ENCODE peak calls at places on chromosomes 5 and 9, in six cellular contexts. One of them, this sample, is unnamed.

GRCh38 chr5:83026930-83027687 is 50.1 kb downstream of the TMEM167A start:
- DNase-seq in stimulated activated CD4-positive, alpha-beta T cell treated with anti-CD3 and anti-CD28 coated beads, Interleukin-15, amount 100 ng/mL, for 24 hours: no peak
- DNase-seq in activated T-helper 9 cell treated with anti-CD3 and anti-CD28 coated beads, Interleukin-2, amount 50 U/mL, for 16 hours: no peak
- DNase-seq in aorta: no peak
- DNase-seq in astrocyte: no peak
- DNase-seq in iris pigment epithelial cell: no peak
- DNase-seq in this sample: no peak

GRCh38 chr9:132162764-132163456 is 1.1 kb downstream of the NTNG2 start:
- DNase-seq in aorta: no peak
- DNase-seq in iris pigment epithelial cell: no peak
- DNase-seq in astrocyte: no peak
- DNase-seq in stimulated activated CD4-positive, alpha-beta T cell treated with anti-CD3 and anti-CD28 coated beads, Interleukin-15, amount 100 ng/mL, for 24 hours: peak; percentile 12
- DNase-seq in activated T-helper 9 cell treated with anti-CD3 and anti-CD28 coated beads, Interleukin-2, amount 50 U/mL, for 16 hours: no peak
- DNase-seq in this sample: no peak

GRCh38 chr9:5587024-5587423 is 41.9 kb upstream of the RIC1 start:
- DNase-seq in astrocyte: peak; percentile 74
- DNase-seq in stimulated activated CD4-positive, alpha-beta T cell treated with anti-CD3 and anti-CD28 coated beads, Interleukin-15, amount 100 ng/mL, for 24 hours: peak; percentile 72
- DNase-seq in activated T-helper 9 cell treated with anti-CD3 and anti-CD28 coated beads, Interleukin-2, amount 50 U/mL, for 16 hours: peak; percentile 15
- DNase-seq in iris pigment epithelial cell: peak; percentile 78
- DNase-seq in aorta: no peak
- DNase-seq in this sample: no peak

GRCh38 chr5:915946-916345 is 23.3 kb downstream of the TRIP13 start:
- DNase-seq in activated T-helper 9 cell treated with anti-CD3 and anti-CD28 coated beads, Interleukin-2, amount 50 U/mL, for 16 hours: no peak
- DNase-seq in astrocyte: no peak
- DNase-seq in iris pigment epithelial cell: no peak
- DNase-seq in aorta: no peak
- DNase-seq in stimulated activated CD4-positive, alpha-beta T cell treated with anti-CD3 and anti-CD28 coated beads, Interleukin-15, amount 100 ng/mL, for 24 hours: no peak
- DNase-seq in this sample: no peak

GRCh38 chr5:19104963-19105362 is 883.0 kb downstream of the CDH18 start:
- DNase-seq in activated T-helper 9 cell treated with anti-CD3 and anti-CD28 coated beads, Interleukin-2, amount 50 U/mL, for 16 hours: no peak
- DNase-seq in astrocyte: no peak
- DNase-seq in stimulated activated CD4-positive, alpha-beta T cell treated with anti-CD3 and anti-CD28 coated beads, Interleukin-15, amount 100 ng/mL, for 24 hours: no peak
- DNase-seq in iris pigment epithelial cell: no peak
- DNase-seq in aorta: no peak
- DNase-seq in this sample: no peak

GRCh38 chr9:84937086-84937670 is 267.6 kb downstream of the NTRK2 start:
- DNase-seq in astrocyte: no peak
- DNase-seq in activated T-helper 9 cell treated with anti-CD3 and anti-CD28 coated beads, Interleukin-2, amount 50 U/mL, for 16 hours: no peak
- DNase-seq in stimulated activated CD4-positive, alpha-beta T cell treated with anti-CD3 and anti-CD28 coated beads, Interleukin-15, amount 100 ng/mL, for 24 hours: no peak
- DNase-seq in iris pigment epithelial cell: no peak
- DNase-seq in aorta: no peak
- DNase-seq in this sample: no peak

GRCh38 chr9:137114613-137115393 is at the start of gene DPP7:
- DNase-seq in stimulated activated CD4-positive, alpha-beta T cell treated with anti-CD3 and anti-CD28 coated beads, Interleukin-15, amount 100 ng/mL, for 24 hours: peak; percentile 88
- DNase-seq in aorta: peak; percentile 92
- DNase-seq in iris pigment epithelial cell: peak; percentile 33
- DNase-seq in activated T-helper 9 cell treated with anti-CD3 and anti-CD28 coated beads, Interleukin-2, amount 50 U/mL, for 16 hours: peak; percentile 72
- DNase-seq in astrocyte: no peak
- DNase-seq in this sample: no peak

GRCh38 chr5:113190347-113190746 is 213.7 kb downstream of the DCP2 start:
- DNase-seq in astrocyte: peak; percentile 30
- DNase-seq in iris pigment epithelial cell: no peak
- DNase-seq in activated T-helper 9 cell treated with anti-CD3 and anti-CD28 coated beads, Interleukin-2, amount 50 U/mL, for 16 hours: no peak
- DNase-seq in stimulated activated CD4-positive, alpha-beta T cell treated with anti-CD3 and anti-CD28 coated beads, Interleukin-15, amount 100 ng/mL, for 24 hours: no peak
- DNase-seq in aorta: no peak
- DNase-seq in this sample: no peak

GRCh38 chr5:16889972-16890519 is 46.0 kb downstream of the MYO10 start:
- DNase-seq in astrocyte: peak; percentile 72
- DNase-seq in aorta: no peak
- DNase-seq in activated T-helper 9 cell treated with anti-CD3 and anti-CD28 coated beads, Interleukin-2, amount 50 U/mL, for 16 hours: no peak
- DNase-seq in stimulated activated CD4-positive, alpha-beta T cell treated with anti-CD3 and anti-CD28 coated beads, Interleukin-15, amount 100 ng/mL, for 24 hours: no peak
- DNase-seq in iris pigment epithelial cell: peak; percentile 61
- DNase-seq in this sample: no peak

GRCh38 chr9:79026311-79026710 is 545.5 kb upstream of the TLE4 start:
- DNase-seq in aorta: no peak
- DNase-seq in stimulated activated CD4-positive, alpha-beta T cell treated with anti-CD3 and anti-CD28 coated beads, Interleukin-15, amount 100 ng/mL, for 24 hours: no peak
- DNase-seq in astrocyte: no peak
- DNase-seq in activated T-helper 9 cell treated with anti-CD3 and anti-CD28 coated beads, Interleukin-2, amount 50 U/mL, for 16 hours: no peak
- DNase-seq in iris pigment epithelial cell: peak; percentile 11
- DNase-seq in this sample: no peak

GRCh38 chr5:181170237-181170830 is 22.9 kb downstream of the OR2V2 start:
- DNase-seq in astrocyte: no peak
- DNase-seq in activated T-helper 9 cell treated with anti-CD3 and anti-CD28 coated beads, Interleukin-2, amount 50 U/mL, for 16 hours: no peak
- DNase-seq in aorta: no peak
- DNase-seq in stimulated activated CD4-positive, alpha-beta T cell treated with anti-CD3 and anti-CD28 coated beads, Interleukin-15, amount 100 ng/mL, for 24 hours: no peak
- DNase-seq in iris pigment epithelial cell: no peak
- DNase-seq in this sample: no peak

GRCh38 chr9:68847765-68848164 is 142.7 kb downstream of the PIP5K1B start:
- DNase-seq in iris pigment epithelial cell: no peak
- DNase-seq in activated T-helper 9 cell treated with anti-CD3 and anti-CD28 coated beads, Interleukin-2, amount 50 U/mL, for 16 hours: no peak
- DNase-seq in stimulated activated CD4-positive, alpha-beta T cell treated with anti-CD3 and anti-CD28 coated beads, Interleukin-15, amount 100 ng/mL, for 24 hours: no peak
- DNase-seq in aorta: no peak
- DNase-seq in astrocyte: no peak
- DNase-seq in this sample: no peak

GRCh38 chr5:117434266-117434665 is 859.6 kb upstream of the SEMA6A start:
- DNase-seq in aorta: no peak
- DNase-seq in activated T-helper 9 cell treated with anti-CD3 and anti-CD28 coated beads, Interleukin-2, amount 50 U/mL, for 16 hours: no peak
- DNase-seq in stimulated activated CD4-positive, alpha-beta T cell treated with anti-CD3 and anti-CD28 coated beads, Interleukin-15, amount 100 ng/mL, for 24 hours: no peak
- DNase-seq in astrocyte: no peak
- DNase-seq in iris pigment epithelial cell: no peak
- DNase-seq in this sample: no peak

GRCh38 chr5:177123789-177124485 is 9.6 kb upstream of the NSD1 start:
- DNase-seq in activated T-helper 9 cell treated with anti-CD3 and anti-CD28 coated beads, Interleukin-2, amount 50 U/mL, for 16 hours: no peak
- DNase-seq in aorta: peak; percentile 9
- DNase-seq in astrocyte: no peak
- DNase-seq in iris pigment epithelial cell: no peak
- DNase-seq in stimulated activated CD4-positive, alpha-beta T cell treated with anti-CD3 and anti-CD28 coated beads, Interleukin-15, amount 100 ng/mL, for 24 hours: no peak
- DNase-seq in this sample: no peak

GRCh38 chr9:107593224-107593870 is 103.8 kb upstream of the KLF4 start:
- DNase-seq in stimulated activated CD4-positive, alpha-beta T cell treated with anti-CD3 and anti-CD28 coated beads, Interleukin-15, amount 100 ng/mL, for 24 hours: no peak
- DNase-seq in astrocyte: no peak
- DNase-seq in aorta: no peak
- DNase-seq in activated T-helper 9 cell treated with anti-CD3 and anti-CD28 coated beads, Interleukin-2, amount 50 U/mL, for 16 hours: no peak
- DNase-seq in iris pigment epithelial cell: no peak
- DNase-seq in this sample: no peak

GRCh38 chr9:68981825-68982224 is 32.1 kb downstream of the PRKACG start:
- DNase-seq in astrocyte: no peak
- DNase-seq in iris pigment epithelial cell: no peak
- DNase-seq in activated T-helper 9 cell treated with anti-CD3 and anti-CD28 coated beads, Interleukin-2, amount 50 U/mL, for 16 hours: no peak
- DNase-seq in stimulated activated CD4-positive, alpha-beta T cell treated with anti-CD3 and anti-CD28 coated beads, Interleukin-15, amount 100 ng/mL, for 24 hours: no peak
- DNase-seq in aorta: no peak
- DNase-seq in this sample: no peak

GRCh38 chr9:131419029-131419614 is 25.2 kb downstream of the PRRC2B start:
- DNase-seq in stimulated activated CD4-positive, alpha-beta T cell treated with anti-CD3 and anti-CD28 coated beads, Interleukin-15, amount 100 ng/mL, for 24 hours: no peak
- DNase-seq in iris pigment epithelial cell: peak; percentile 63
- DNase-seq in aorta: peak; percentile 47
- DNase-seq in astrocyte: no peak
- DNase-seq in activated T-helper 9 cell treated with anti-CD3 and anti-CD28 coated beads, Interleukin-2, amount 50 U/mL, for 16 hours: no peak
- DNase-seq in this sample: no peak

GRCh38 chr9:89877051-89878002 is 272.5 kb downstream of the GADD45G start:
- DNase-seq in astrocyte: no peak
- DNase-seq in iris pigment epithelial cell: no peak
- DNase-seq in activated T-helper 9 cell treated with anti-CD3 and anti-CD28 coated beads, Interleukin-2, amount 50 U/mL, for 16 hours: no peak
- DNase-seq in stimulated activated CD4-positive, alpha-beta T cell treated with anti-CD3 and anti-CD28 coated beads, Interleukin-15, amount 100 ng/mL, for 24 hours: no peak
- DNase-seq in aorta: peak; percentile 19
- DNase-seq in this sample: no peak

GRCh38 chr5:75567710-75568109 is 43.5 kb upstream of the ANKDD1B start:
- DNase-seq in aorta: no peak
- DNase-seq in astrocyte: peak; percentile 59
- DNase-seq in stimulated activated CD4-positive, alpha-beta T cell treated with anti-CD3 and anti-CD28 coated beads, Interleukin-15, amount 100 ng/mL, for 24 hours: peak; percentile 19
- DNase-seq in iris pigment epithelial cell: peak; percentile 80
- DNase-seq in activated T-helper 9 cell treated with anti-CD3 and anti-CD28 coated beads, Interleukin-2, amount 50 U/mL, for 16 hours: no peak
- DNase-seq in this sample: no peak

GRCh38 chr5:1511651-1512540 is 11.9 kb downstream of the LPCAT1 start:
- DNase-seq in activated T-helper 9 cell treated with anti-CD3 and anti-CD28 coated beads, Interleukin-2, amount 50 U/mL, for 16 hours: no peak
- DNase-seq in aorta: peak; percentile 66
- DNase-seq in stimulated activated CD4-positive, alpha-beta T cell treated with anti-CD3 and anti-CD28 coated beads, Interleukin-15, amount 100 ng/mL, for 24 hours: no peak
- DNase-seq in astrocyte: no peak
- DNase-seq in iris pigment epithelial cell: peak; percentile 27
- DNase-seq in this sample: no peak

GRCh38 chr5:68239485-68239884 is 23.9 kb downstream of the PIK3R1 start:
- DNase-seq in aorta: peak; percentile 87
- DNase-seq in stimulated activated CD4-positive, alpha-beta T cell treated with anti-CD3 and anti-CD28 coated beads, Interleukin-15, amount 100 ng/mL, for 24 hours: peak; percentile 89
- DNase-seq in iris pigment epithelial cell: peak; percentile 87
- DNase-seq in activated T-helper 9 cell treated with anti-CD3 and anti-CD28 coated beads, Interleukin-2, amount 50 U/mL, for 16 hours: peak; percentile 60
- DNase-seq in astrocyte: peak; percentile 91
- DNase-seq in this sample: no peak

GRCh38 chr5:14158890-14159666 is 15.9 kb downstream of the TRIO start:
- DNase-seq in activated T-helper 9 cell treated with anti-CD3 and anti-CD28 coated beads, Interleukin-2, amount 50 U/mL, for 16 hours: no peak
- DNase-seq in astrocyte: no peak
- DNase-seq in iris pigment epithelial cell: no peak
- DNase-seq in aorta: no peak
- DNase-seq in stimulated activated CD4-positive, alpha-beta T cell treated with anti-CD3 and anti-CD28 coated beads, Interleukin-15, amount 100 ng/mL, for 24 hours: no peak
- DNase-seq in this sample: no peak

GRCh38 chr5:132237670-132238069 is 10.0 kb upstream of the P4HA2 start:
- DNase-seq in aorta: peak; percentile 1
- DNase-seq in astrocyte: no peak
- DNase-seq in activated T-helper 9 cell treated with anti-CD3 and anti-CD28 coated beads, Interleukin-2, amount 50 U/mL, for 16 hours: no peak
- DNase-seq in stimulated activated CD4-positive, alpha-beta T cell treated with anti-CD3 and anti-CD28 coated beads, Interleukin-15, amount 100 ng/mL, for 24 hours: no peak
- DNase-seq in iris pigment epithelial cell: no peak
- DNase-seq in this sample: no peak

GRCh38 chr9:79471577-79472543 is 99.9 kb upstream of the TLE4 start:
- DNase-seq in activated T-helper 9 cell treated with anti-CD3 and anti-CD28 coated beads, Interleukin-2, amount 50 U/mL, for 16 hours: no peak
- DNase-seq in astrocyte: no peak
- DNase-seq in iris pigment epithelial cell: peak; percentile 52
- DNase-seq in stimulated activated CD4-positive, alpha-beta T cell treated with anti-CD3 and anti-CD28 coated beads, Interleukin-15, amount 100 ng/mL, for 24 hours: peak; percentile 3
- DNase-seq in aorta: peak; percentile 85
- DNase-seq in this sample: peak; percentile 5

GRCh38 chr5:144421411-144421810 is 250.7 kb downstream of the KCTD16 start:
- DNase-seq in astrocyte: peak; percentile 25
- DNase-seq in stimulated activated CD4-positive, alpha-beta T cell treated with anti-CD3 and anti-CD28 coated beads, Interleukin-15, amount 100 ng/mL, for 24 hours: no peak
- DNase-seq in aorta: no peak
- DNase-seq in iris pigment epithelial cell: peak; percentile 20
- DNase-seq in activated T-helper 9 cell treated with anti-CD3 and anti-CD28 coated beads, Interleukin-2, amount 50 U/mL, for 16 hours: no peak
- DNase-seq in this sample: no peak

GRCh38 chr9:84514421-84514820 is 155.1 kb upstream of the NTRK2 start:
- DNase-seq in astrocyte: no peak
- DNase-seq in activated T-helper 9 cell treated with anti-CD3 and anti-CD28 coated beads, Interleukin-2, amount 50 U/mL, for 16 hours: no peak
- DNase-seq in stimulated activated CD4-positive, alpha-beta T cell treated with anti-CD3 and anti-CD28 coated beads, Interleukin-15, amount 100 ng/mL, for 24 hours: no peak
- DNase-seq in iris pigment epithelial cell: no peak
- DNase-seq in aorta: no peak
- DNase-seq in this sample: no peak

GRCh38 chr9:18618862-18619261 is 144.9 kb downstream of the ADAMTSL1 start:
- DNase-seq in astrocyte: no peak
- DNase-seq in iris pigment epithelial cell: no peak
- DNase-seq in activated T-helper 9 cell treated with anti-CD3 and anti-CD28 coated beads, Interleukin-2, amount 50 U/mL, for 16 hours: no peak
- DNase-seq in stimulated activated CD4-positive, alpha-beta T cell treated with anti-CD3 and anti-CD28 coated beads, Interleukin-15, amount 100 ng/mL, for 24 hours: no peak
- DNase-seq in aorta: no peak
- DNase-seq in this sample: no peak

GRCh38 chr5:175466700-175467318 is 11.6 kb upstream of the SFXN1 start:
- DNase-seq in activated T-helper 9 cell treated with anti-CD3 and anti-CD28 coated beads, Interleukin-2, amount 50 U/mL, for 16 hours: no peak
- DNase-seq in astrocyte: peak; percentile 40
- DNase-seq in aorta: no peak
- DNase-seq in stimulated activated CD4-positive, alpha-beta T cell treated with anti-CD3 and anti-CD28 coated beads, Interleukin-15, amount 100 ng/mL, for 24 hours: no peak
- DNase-seq in iris pigment epithelial cell: no peak
- DNase-seq in this sample: no peak

GRCh38 chr9:35374910-35375309 is 115.0 kb upstream of the RUSC2 start:
- DNase-seq in activated T-helper 9 cell treated with anti-CD3 and anti-CD28 coated beads, Interleukin-2, amount 50 U/mL, for 16 hours: no peak
- DNase-seq in aorta: no peak
- DNase-seq in stimulated activated CD4-positive, alpha-beta T cell treated with anti-CD3 and anti-CD28 coated beads, Interleukin-15, amount 100 ng/mL, for 24 hours: no peak
- DNase-seq in astrocyte: no peak
- DNase-seq in iris pigment epithelial cell: no peak
- DNase-seq in this sample: no peak

GRCh38 chr5:127290019-127290945 is at the start of gene MEGF10:
- DNase-seq in aorta: peak; percentile 74
- DNase-seq in stimulated activated CD4-positive, alpha-beta T cell treated with anti-CD3 and anti-CD28 coated beads, Interleukin-15, amount 100 ng/mL, for 24 hours: peak; percentile 41
- DNase-seq in activated T-helper 9 cell treated with anti-CD3 and anti-CD28 coated beads, Interleukin-2, amount 50 U/mL, for 16 hours: no peak
- DNase-seq in iris pigment epithelial cell: peak; percentile 48
- DNase-seq in astrocyte: peak; percentile 23
- DNase-seq in this sample: no peak

GRCh38 chr9:133054966-133055365 is 6.8 kb upstream of the CEL start:
- DNase-seq in aorta: peak; percentile 75
- DNase-seq in astrocyte: peak; percentile 4
- DNase-seq in activated T-helper 9 cell treated with anti-CD3 and anti-CD28 coated beads, Interleukin-2, amount 50 U/mL, for 16 hours: no peak
- DNase-seq in stimulated activated CD4-positive, alpha-beta T cell treated with anti-CD3 and anti-CD28 coated beads, Interleukin-15, amount 100 ng/mL, for 24 hours: no peak
- DNase-seq in iris pigment epithelial cell: peak; percentile 41
- DNase-seq in this sample: no peak

GRCh38 chr9:17063535-17064135 is 71.2 kb upstream of the CNTLN start:
- DNase-seq in activated T-helper 9 cell treated with anti-CD3 and anti-CD28 coated beads, Interleukin-2, amount 50 U/mL, for 16 hours: no peak
- DNase-seq in iris pigment epithelial cell: peak; percentile 64
- DNase-seq in aorta: no peak
- DNase-seq in astrocyte: peak; percentile 27
- DNase-seq in stimulated activated CD4-positive, alpha-beta T cell treated with anti-CD3 and anti-CD28 coated beads, Interleukin-15, amount 100 ng/mL, for 24 hours: peak; percentile 3
- DNase-seq in this sample: peak; percentile 2

GRCh38 chr9:91905237-91905650 is 44.8 kb downstream of the ROR2 start:
- DNase-seq in iris pigment epithelial cell: no peak
- DNase-seq in stimulated activated CD4-positive, alpha-beta T cell treated with anti-CD3 and anti-CD28 coated beads, Interleukin-15, amount 100 ng/mL, for 24 hours: no peak
- DNase-seq in aorta: no peak
- DNase-seq in astrocyte: no peak
- DNase-seq in activated T-helper 9 cell treated with anti-CD3 and anti-CD28 coated beads, Interleukin-2, amount 50 U/mL, for 16 hours: no peak
- DNase-seq in this sample: no peak